ENCODE peak calls at places on chromosomes 4 and X, in four cellular contexts. One of them, this sample, is unnamed.

GRCh38 chr4:15013585-15013984 is 11.3 kb downstream of the CPEB2 start:
- DNase-seq in cardiac muscle cell: no peak
- DNase-seq in CD4-positive, alpha-beta memory T cell: no peak
- DNase-seq in MM.1S: no peak
- DNase-seq in this sample: no peak

GRCh38 chr4:77788990-77789389 is 30.2 kb downstream of the CNOT6L start:
- DNase-seq in cardiac muscle cell: no peak
- DNase-seq in CD4-positive, alpha-beta memory T cell: no peak
- DNase-seq in MM.1S: no peak
- DNase-seq in this sample: no peak

GRCh38 chr4:89681219-89681618 is 155.7 kb downstream of the SNCA start:
- DNase-seq in cardiac muscle cell: peak
- DNase-seq in CD4-positive, alpha-beta memory T cell: no peak
- DNase-seq in MM.1S: peak
- DNase-seq in this sample: no peak

GRCh38 chr4:145298885-145299284 is 118.5 kb upstream of the OTUD4 start:
- DNase-seq in cardiac muscle cell: no peak
- DNase-seq in CD4-positive, alpha-beta memory T cell: no peak
- DNase-seq in MM.1S: peak
- DNase-seq in this sample: peak

GRCh38 chr4:100099746-100100145 is 90.5 kb downstream of the DDIT4L start:
- DNase-seq in cardiac muscle cell: no peak
- DNase-seq in CD4-positive, alpha-beta memory T cell: no peak
- DNase-seq in MM.1S: no peak
- DNase-seq in this sample: no peak

GRCh38 chr4:121706595-121707021 is 9.8 kb upstream of the ANXA5 start:
- DNase-seq in cardiac muscle cell: no peak
- DNase-seq in CD4-positive, alpha-beta memory T cell: peak
- DNase-seq in MM.1S: no peak
- DNase-seq in this sample: no peak

GRCh38 chr4:185941476-185941875 is 127.5 kb upstream of the TLR3 start:
- DNase-seq in cardiac muscle cell: no peak
- DNase-seq in CD4-positive, alpha-beta memory T cell: no peak
- DNase-seq in MM.1S: no peak
- DNase-seq in this sample: peak

GRCh38 chr4:144575181-144575580 is 70.8 kb upstream of the HHIP start:
- DNase-seq in cardiac muscle cell: peak
- DNase-seq in CD4-positive, alpha-beta memory T cell: no peak
- DNase-seq in MM.1S: no peak
- DNase-seq in this sample: peak

GRCh38 chrX:155888139-155888538 is 7.0 kb downstream of the VAMP7 start:
- DNase-seq in cardiac muscle cell: no peak
- DNase-seq in CD4-positive, alpha-beta memory T cell: no peak
- DNase-seq in MM.1S: no peak
- DNase-seq in this sample: no peak

GRCh38 chrX:118392726-118393125 is 46.8 kb downstream of the WDR44 start:
- DNase-seq in cardiac muscle cell: no peak
- DNase-seq in CD4-positive, alpha-beta memory T cell: no peak
- DNase-seq in MM.1S: peak
- DNase-seq in this sample: no peak

GRCh38 chr4:3297066-3297859 is 4.4 kb downstream of the RGS12 start:
- DNase-seq in cardiac muscle cell: no peak
- DNase-seq in CD4-positive, alpha-beta memory T cell: no peak
- DNase-seq in MM.1S: no peak
- DNase-seq in this sample: no peak

GRCh38 chr4:119300072-119300387 is 21.9 kb downstream of the FABP2 start:
- DNase-seq in cardiac muscle cell: peak
- DNase-seq in CD4-positive, alpha-beta memory T cell: no peak
- DNase-seq in MM.1S: no peak
- DNase-seq in this sample: peak

GRCh38 chr4:8274066-8274652 is 4.6 kb downstream of the HTRA3 start:
- DNase-seq in cardiac muscle cell: no peak
- DNase-seq in CD4-positive, alpha-beta memory T cell: no peak
- DNase-seq in MM.1S: no peak
- DNase-seq in this sample: no peak

GRCh38 chrX:107894038-107894437 is 68.4 kb downstream of the MID2 start:
- DNase-seq in cardiac muscle cell: peak
- DNase-seq in CD4-positive, alpha-beta memory T cell: peak
- DNase-seq in MM.1S: peak
- DNase-seq in this sample: no peak

GRCh38 chr4:182918044-182918607 is 940 bp upstream of the DCTD start:
- DNase-seq in cardiac muscle cell: no peak
- DNase-seq in CD4-positive, alpha-beta memory T cell: peak
- DNase-seq in MM.1S: no peak
- DNase-seq in this sample: no peak

GRCh38 chrX:77628294-77629025 is 157.6 kb downstream of the ATRX start:
- DNase-seq in cardiac muscle cell: no peak
- DNase-seq in CD4-positive, alpha-beta memory T cell: peak
- DNase-seq in MM.1S: peak
- DNase-seq in this sample: no peak

GRCh38 chr4:16269742-16270522 is 43.7 kb upstream of the TAPT1 start:
- DNase-seq in cardiac muscle cell: no peak
- DNase-seq in CD4-positive, alpha-beta memory T cell: no peak
- DNase-seq in MM.1S: no peak
- DNase-seq in this sample: no peak

GRCh38 chr4:121192500-121192899 is 28.4 kb upstream of the TNIP3 start:
- DNase-seq in cardiac muscle cell: peak
- DNase-seq in CD4-positive, alpha-beta memory T cell: no peak
- DNase-seq in MM.1S: peak
- DNase-seq in this sample: no peak

GRCh38 chr4:78543424-78544238 is 7.9 kb upstream of the ANXA3 start:
- DNase-seq in cardiac muscle cell: peak
- DNase-seq in CD4-positive, alpha-beta memory T cell: no peak
- DNase-seq in MM.1S: no peak
- DNase-seq in this sample: no peak

GRCh38 chr4:8305851-8306361 is 36.4 kb downstream of the HTRA3 start:
- DNase-seq in cardiac muscle cell: no peak
- DNase-seq in CD4-positive, alpha-beta memory T cell: no peak
- DNase-seq in MM.1S: no peak
- DNase-seq in this sample: peak

GRCh38 chrX:110142096-110142495 is 139.2 kb downstream of the TMEM164 start:
- DNase-seq in cardiac muscle cell: no peak
- DNase-seq in CD4-positive, alpha-beta memory T cell: no peak
- DNase-seq in MM.1S: no peak
- DNase-seq in this sample: no peak

GRCh38 chr4:69133993-69134392 is 37.7 kb downstream of the UGT2B7 start:
- DNase-seq in cardiac muscle cell: no peak
- DNase-seq in CD4-positive, alpha-beta memory T cell: no peak
- DNase-seq in MM.1S: no peak
- DNase-seq in this sample: no peak

DNA sequence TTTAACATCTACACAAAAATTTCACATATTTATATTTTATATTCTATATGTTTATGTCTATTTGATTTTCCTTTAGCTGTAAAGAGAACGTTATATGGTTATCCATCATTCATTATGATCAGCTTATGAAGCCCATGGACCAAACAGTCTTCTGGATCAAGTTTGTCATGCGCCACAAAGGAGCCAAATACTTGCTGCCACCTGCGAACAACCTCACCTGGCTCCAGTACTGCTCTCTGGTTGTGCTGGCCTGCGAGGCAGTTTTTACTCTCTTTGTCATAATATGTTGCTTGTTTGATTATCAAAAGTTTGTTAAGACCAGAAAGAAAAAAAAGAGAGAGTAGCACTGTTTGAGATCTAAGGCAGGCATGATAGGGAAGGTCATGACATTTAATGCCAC is 38.2 kb downstream of the UGT2B7 start:
- DNase-seq in cardiac muscle cell: no peak
- DNase-seq in CD4-positive, alpha-beta memory T cell: no peak
- DNase-seq in MM.1S: no peak
- DNase-seq in this sample: no peak
- H3K4me3 ChIP-seq in cardiac muscle cell: no peak
- H3K4me3 ChIP-seq in CD4-positive, alpha-beta memory T cell: no peak
- H3K4me3 ChIP-seq in MM.1S: no peak
- H3K4me3 ChIP-seq in this sample: no peak

GRCh38 chr4:98343640-98344039 is 82.5 kb downstream of the RAP1GDS1 start:
- DNase-seq in cardiac muscle cell: no peak
- DNase-seq in CD4-positive, alpha-beta memory T cell: no peak
- DNase-seq in MM.1S: no peak
- DNase-seq in this sample: no peak

GRCh38 chr4:98341309-98341708 is 80.1 kb downstream of the RAP1GDS1 start:
- DNase-seq in cardiac muscle cell: no peak
- DNase-seq in CD4-positive, alpha-beta memory T cell: no peak
- DNase-seq in MM.1S: no peak
- DNase-seq in this sample: no peak

DNA sequence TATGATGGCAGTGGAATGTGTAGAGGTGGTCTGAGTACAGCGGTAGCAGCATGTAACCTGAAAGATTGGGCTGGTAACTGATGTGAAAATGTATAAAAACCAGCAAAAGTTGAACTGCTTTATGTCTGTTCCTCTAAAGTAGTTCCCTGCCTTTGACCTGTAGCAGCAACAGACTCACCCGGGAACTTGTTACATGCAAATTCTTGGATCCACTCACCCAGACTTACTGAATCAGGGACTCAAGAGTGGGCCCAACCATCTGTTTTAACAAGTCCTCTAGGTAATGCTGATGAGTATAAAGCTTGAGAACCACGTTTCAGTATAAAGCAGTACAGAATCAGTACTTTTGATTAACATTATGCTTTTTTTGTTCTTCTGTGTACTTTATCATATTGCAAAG is 84.7 kb downstream of the RAP1GDS1 start:
- DNase-seq in cardiac muscle cell: peak
- DNase-seq in CD4-positive, alpha-beta memory T cell: no peak
- DNase-seq in MM.1S: no peak
- DNase-seq in this sample: no peak
- H3K4me3 ChIP-seq in cardiac muscle cell: no peak
- H3K4me3 ChIP-seq in CD4-positive, alpha-beta memory T cell: no peak
- H3K4me3 ChIP-seq in MM.1S: no peak
- H3K4me3 ChIP-seq in this sample: no peak

GRCh38 chr4:112379306-112379705 is 82.1 kb downstream of the ALPK1 start:
- DNase-seq in cardiac muscle cell: peak
- DNase-seq in CD4-positive, alpha-beta memory T cell: no peak
- DNase-seq in MM.1S: no peak
- DNase-seq in this sample: peak
- H3K4me3 ChIP-seq in cardiac muscle cell: no peak
- H3K4me3 ChIP-seq in CD4-positive, alpha-beta memory T cell: no peak
- H3K4me3 ChIP-seq in MM.1S: no peak
- H3K4me3 ChIP-seq in this sample: no peak

GRCh38 chrX:39653656-39654055 is 444.1 kb downstream of the BCOR start:
- DNase-seq in cardiac muscle cell: no peak
- DNase-seq in CD4-positive, alpha-beta memory T cell: no peak
- DNase-seq in MM.1S: peak
- DNase-seq in this sample: no peak

GRCh38 chrX:39650883-39651282 is 446.9 kb downstream of the BCOR start:
- DNase-seq in cardiac muscle cell: no peak
- DNase-seq in CD4-positive, alpha-beta memory T cell: no peak
- DNase-seq in MM.1S: no peak
- DNase-seq in this sample: peak

GRCh38 chrX:39654183-39654925 is 443.4 kb downstream of the BCOR start:
- DNase-seq in cardiac muscle cell: no peak
- DNase-seq in CD4-positive, alpha-beta memory T cell: no peak
- DNase-seq in MM.1S: no peak
- DNase-seq in this sample: no peak

GRCh38 chrX:39654952-39655351 is 442.8 kb downstream of the BCOR start:
- DNase-seq in cardiac muscle cell: no peak
- DNase-seq in CD4-positive, alpha-beta memory T cell: no peak
- DNase-seq in MM.1S: no peak
- DNase-seq in this sample: no peak

DNA sequence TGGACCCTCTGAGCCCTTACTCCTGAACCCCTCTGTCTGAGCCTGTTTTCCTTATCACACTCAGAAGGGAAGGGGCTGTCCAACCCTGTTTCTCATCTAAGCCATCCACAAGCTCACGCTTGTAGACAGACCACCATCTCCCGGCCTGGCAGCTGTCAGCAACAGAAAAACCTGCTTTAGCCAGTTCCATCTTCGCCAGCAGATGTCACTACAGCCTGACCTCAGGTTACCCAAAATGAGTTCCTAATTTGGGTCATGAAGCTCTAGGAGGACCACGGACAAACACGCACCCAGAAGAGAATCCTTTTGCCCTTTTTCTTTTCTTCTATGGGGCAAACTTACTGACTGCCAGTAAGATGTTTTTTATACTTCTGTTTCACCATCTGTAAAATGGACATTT is 445.4 kb downstream of the BCOR start:
- DNase-seq in cardiac muscle cell: no peak
- DNase-seq in CD4-positive, alpha-beta memory T cell: no peak
- DNase-seq in MM.1S: peak
- DNase-seq in this sample: no peak
- H3K4me3 ChIP-seq in cardiac muscle cell: no peak
- H3K4me3 ChIP-seq in CD4-positive, alpha-beta memory T cell: no peak
- H3K4me3 ChIP-seq in MM.1S: no peak
- H3K4me3 ChIP-seq in this sample: no peak